ENCODE peak calls at places on chromosomes 4 and X, in ten cellular contexts. N is left ventricle myocardium inferior, F is kidney epithelial cell, D is NB4, C is H9, P is ascending aorta, E is B cell, I is uterus, Z is GM10248, X is psoas muscle. Y is an unnamed sample.

GRCh38 chrX:7090506-7091095 is 56.9 kb upstream of the STS start:
- DNase-seq in D (no peak), Z (no peak), E (no peak), C (no peak), X (no peak), P (no peak), N (no peak), F (no peak), I (no peak), Y (no peak)

GRCh38 chr4:150056569-150056968 is 21.7 kb upstream of the DCLK2 start:
- DNase-seq in I (no peak), N (no peak), C (no peak), X (no peak), Z (no peak), P (no peak), D (no peak), E (no peak), F (no peak), Y (no peak)

GRCh38 chr4:139515531-139515958 is 40.5 kb downstream of the SETD7 start:
- DNase-seq in D (no peak), P (no peak), F (no peak), X (no peak), N (no peak), C (no peak), Z (no peak), I (no peak), E (no peak), Y (no peak)

GRCh38 chrX:15146515-15146914 is 123.4 kb downstream of the ASB9 start:
- DNase-seq in X (no peak), I (no peak), Z (no peak), F (no peak), E (no peak), C (peak; percentile 35), P (no peak), D (peak; percentile 30), N (no peak), Y (no peak)

GRCh38 chrX:1451251-1451675 is 1.4 kb downstream of the ASMTL start:
- DNase-seq in P (no peak), Z (no peak), X (no peak), F (no peak), N (no peak), D (no peak), E (no peak), I (no peak), C (peak; percentile 14), Y (no peak)

GRCh38 chr4:73753215-73753614 is 12.8 kb downstream of the CXCL8 start:
- DNase-seq in Z (no peak), X (no peak), F (no peak), N (no peak), D (no peak), E (no peak), P (no peak), C (no peak), I (no peak), Y (no peak)

GRCh38 chr4:114495471-114495928 is 103.1 kb upstream of the UGT8 start:
- DNase-seq in D (no peak), C (peak; percentile 92), I (no peak), N (no peak), Z (no peak), X (no peak), E (no peak), F (no peak), P (no peak), Y (no peak)

GRCh38 chr4:105399535-105400161 is 74.2 kb downstream of the PPA2 start:
- DNase-seq in X (no peak), E (no peak), N (no peak), F (peak; percentile 45), I (no peak), P (no peak), C (no peak), Z (no peak), D (peak; percentile 7), Y (no peak)

GRCh38 chr4:158253350-158253980 is 43.2 kb downstream of the TMEM144 start:
- DNase-seq in E (no peak), D (peak; percentile 55), N (no peak), Z (peak; percentile 38), C (no peak), F (peak; percentile 9), P (no peak), I (peak; percentile 43), X (no peak), Y (peak; percentile 40)

GRCh38 chr4:17111436-17111835 is 213.0 kb upstream of the LDB2 start:
- DNase-seq in C (no peak), F (no peak), Z (no peak), I (no peak), P (no peak), E (no peak), X (no peak), D (no peak), N (no peak), Y (no peak)

GRCh38 chr4:51943221-51943620 is 76.9 kb downstream of the LRRC66 start:
- DNase-seq in C (no peak), N (no peak), D (no peak), X (no peak), P (no peak), F (no peak), I (no peak), Z (no peak), E (no peak), Y (no peak)

GRCh38 chrX:132957211-132958085 is 981 bp downstream of the HS6ST2 start:
- DNase-seq in Z (no peak), X (peak; percentile 18), D (no peak), F (no peak), I (peak; percentile 21), P (no peak), E (no peak), C (peak; percentile 58), N (no peak), Y (no peak)

GRCh38 chrX:103565197-103565596 is 20.1 kb upstream of the TCEAL4 start:
- DNase-seq in C (no peak), X (no peak), F (no peak), P (no peak), N (no peak), Z (no peak), E (no peak), D (no peak), I (no peak), Y (no peak)

GRCh38 chr4:39353478-39354177 is 12.5 kb downstream of the RFC1 start:
- DNase-seq in F (no peak), C (no peak), P (no peak), X (no peak), N (no peak), I (no peak), D (peak; percentile 90), Z (peak; percentile 75), E (no peak), Y (peak; percentile 69)

GRCh38 chr4:109590841-109591357 is 30.9 kb downstream of the MCUB start:
- DNase-seq in N (no peak), I (no peak), E (no peak), P (no peak), X (no peak), D (no peak), Z (no peak), C (no peak), F (no peak), Y (no peak)

GRCh38 chr4:217891-218290 is 87.4 kb downstream of the ZNF732 start:
- DNase-seq in N (no peak), I (no peak), C (no peak), X (no peak), D (no peak), Z (no peak), E (no peak), P (no peak), F (no peak), Y (no peak)

GRCh38 chr4:109967798-109968520 is 55.3 kb downstream of the EGF start:
- DNase-seq in Z (no peak), E (no peak), C (no peak), P (no peak), I (no peak), F (peak; percentile 67), N (no peak), X (no peak), D (peak; percentile 10), Y (no peak)

GRCh38 chr4:3659131-3659530 is 107.1 kb upstream of the ADRA2C start:
- DNase-seq in Z (no peak), D (no peak), F (no peak), X (no peak), I (no peak), C (no peak), N (no peak), P (no peak), E (no peak), Y (no peak)

GRCh38 chrX:73563740-73564073 is 710 bp downstream of the CHIC1 start:
- DNase-seq in D (no peak), N (no peak), C (no peak), X (no peak), I (no peak), F (no peak), P (no peak), Z (no peak), E (no peak), Y (peak; percentile 2)

GRCh38 chr4:103429283-103429682 is 231.1 kb upstream of the CENPE start:
- DNase-seq in N (no peak), E (no peak), P (no peak), D (peak; percentile 10), F (no peak), C (peak; percentile 89), I (no peak), X (no peak), Z (peak; percentile 27), Y (peak; percentile 17)
- TF ChIP-seq CTCF in N (no peak), E (no peak), P (no peak), D (no peak), F (peak; percentile 32), C (peak; percentile 67), I (no peak), X (no peak), Z (peak; percentile 5), Y (no peak)

GRCh38 chrX:46554942-46555341 is 9.7 kb upstream of the ZNF674 start:
- DNase-seq in Z (no peak), F (no peak), N (no peak), E (no peak), X (no peak), C (no peak), P (no peak), D (peak; percentile 31), I (no peak), Y (no peak)
- TF ChIP-seq CTCF in Z (peak; percentile 17), F (no peak), N (peak; percentile 50), E (no peak), X (peak; percentile 22), C (peak; percentile 21), P (peak; percentile 21), D (no peak), I (no peak), Y (no peak)

GRCh38 chrX:111168314-111168713 is 72.3 kb downstream of the PAK3 start:
- DNase-seq in E (no peak), X (no peak), D (peak; percentile 41), N (no peak), Z (no peak), P (no peak), F (no peak), C (peak; percentile 29), I (no peak), Y (no peak)
- TF ChIP-seq CTCF in E (no peak), X (no peak), D (peak; percentile 16), N (peak; percentile 24), Z (no peak), P (peak; percentile 10), F (no peak), C (peak; percentile 81), I (peak; percentile 19), Y (no peak)

DNA sequence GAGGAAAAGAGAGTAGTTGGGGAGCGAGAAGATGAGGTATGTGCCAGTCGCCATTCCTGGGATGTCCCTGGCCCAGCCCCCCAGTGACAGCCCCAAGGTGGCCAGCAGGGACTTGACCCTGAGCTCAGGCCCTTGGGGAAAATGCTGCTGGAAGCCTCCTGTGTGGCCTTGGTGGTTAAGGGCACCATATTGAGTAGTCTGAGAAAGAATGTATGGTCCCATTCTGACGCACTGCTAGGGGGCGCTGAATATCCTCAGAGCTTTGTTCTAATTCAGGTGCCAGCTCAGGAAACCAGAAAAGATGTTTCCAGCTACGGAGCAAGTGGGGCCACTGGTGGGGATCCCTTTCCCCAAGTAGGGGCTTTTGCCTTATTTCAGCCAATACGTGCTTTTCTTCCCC is 14.0 kb upstream of the UBA6 start:
- DNase-seq in F (no peak), C (no peak), X (no peak), I (no peak), D (no peak), Z (no peak), P (no peak), N (no peak), E (no peak), Y (no peak)
- TF ChIP-seq CTCF in F (no peak), C (peak; percentile 43), X (no peak), I (no peak), D (no peak), Z (no peak), P (no peak), N (no peak), E (no peak), Y (no peak)

Y was measured in GM20000.